ENCODE peak calls at places on chromosomes 1 and 21, in four cellular contexts. U is neuronal stem cell, H is H1, O is trophoblast cell. G is an unnamed sample.

GRCh38 chr1:37734629-37735591 is 30.0 kb downstream of the EPHA10 start:
- DNase-seq in U (peak), H (no peak), O (no peak), G (no peak)

GRCh38 chr1:26471498-26472329 is 526 bp upstream of the HMGN2 start:
- DNase-seq in U (peak), H (peak), O (peak), G (peak)

GRCh38 chr1:924619-925323 is 1.0 kb downstream of the SAMD11 start:
- DNase-seq in U (no peak), H (no peak), O (no peak), G (peak)

GRCh38 chr1:97277891-97278662 is 556.5 kb downstream of the PTBP2 start:
- DNase-seq in U (no peak), H (no peak), O (no peak), G (peak)

GRCh38 chr1:222557148-222557547 is 9.2 kb upstream of the HHIPL2 start:
- DNase-seq in U (no peak), H (no peak), O (no peak), G (no peak)

GRCh38 chr1:177984761-177985160 is 14.9 kb upstream of the SEC16B start:
- DNase-seq in U (no peak), H (no peak), O (no peak), G (no peak)

GRCh38 chr1:53554592-53555305 is 95.5 kb downstream of the DMRTB1 start:
- DNase-seq in U (no peak), H (no peak), O (no peak), G (no peak)

GRCh38 chr1:215277537-215277936 is 195.0 kb downstream of the KCNK2 start:
- DNase-seq in U (no peak), H (no peak), O (no peak), G (peak)

GRCh38 chr1:183040600-183040999 is 17.4 kb downstream of the LAMC1 start:
- DNase-seq in U (no peak), H (no peak), O (no peak), G (peak)

GRCh38 chr1:29121516-29121937 is 2.2 kb downstream of the TMEM200B start:
- DNase-seq in U (peak), H (no peak), O (no peak), G (peak)

GRCh38 chr1:78101514-78101913 is 55.7 kb downstream of the GIPC2 start:
- DNase-seq in U (no peak), H (no peak), O (peak), G (peak)

GRCh38 chr1:28789816-28790215 is 22.2 kb upstream of the OPRD1 start:
- DNase-seq in U (no peak), H (no peak), O (no peak), G (no peak)

GRCh38 chr1:245671966-245672767 is 517.4 kb downstream of the KIF26B start:
- DNase-seq in U (no peak), H (no peak), O (no peak), G (no peak)

GRCh38 chr1:181011301-181012202 is 11.1 kb downstream of the STX6 start:
- DNase-seq in U (no peak), H (no peak), O (no peak), G (peak)

GRCh38 chr1:24708938-24709337 is 36.3 kb upstream of the CLIC4 start:
- DNase-seq in U (no peak), H (no peak), O (no peak), G (no peak)

GRCh38 chr1:6483010-6483760 is 8.3 kb downstream of the PLEKHG5 start:
- DNase-seq in U (no peak), H (no peak), O (no peak), G (no peak)

GRCh38 chr1:167500283-167500860 is 18.0 kb downstream of the CD247 start:
- DNase-seq in U (no peak), H (no peak), O (no peak), G (no peak)

GRCh38 chr1:151798571-151798970 is 6.6 kb downstream of the LINGO4 start:
- DNase-seq in U (no peak), H (no peak), O (no peak), G (no peak)

GRCh38 chr1:197129698-197130097 is 16.8 kb downstream of the ASPM start:
- DNase-seq in U (no peak), H (no peak), O (no peak), G (no peak)

GRCh38 chr1:63873751-63874150 is 99.9 kb downstream of the ROR1 start:
- DNase-seq in U (no peak), H (no peak), O (no peak), G (peak)

GRCh38 chr1:2819831-2820730 is 18.6 kb upstream of the TTC34 start:
- DNase-seq in U (no peak), H (no peak), O (no peak), G (no peak)
- H2BK12ac ChIP-seq in U (no peak), H (no peak), O (no peak), G (no peak)

DNA sequence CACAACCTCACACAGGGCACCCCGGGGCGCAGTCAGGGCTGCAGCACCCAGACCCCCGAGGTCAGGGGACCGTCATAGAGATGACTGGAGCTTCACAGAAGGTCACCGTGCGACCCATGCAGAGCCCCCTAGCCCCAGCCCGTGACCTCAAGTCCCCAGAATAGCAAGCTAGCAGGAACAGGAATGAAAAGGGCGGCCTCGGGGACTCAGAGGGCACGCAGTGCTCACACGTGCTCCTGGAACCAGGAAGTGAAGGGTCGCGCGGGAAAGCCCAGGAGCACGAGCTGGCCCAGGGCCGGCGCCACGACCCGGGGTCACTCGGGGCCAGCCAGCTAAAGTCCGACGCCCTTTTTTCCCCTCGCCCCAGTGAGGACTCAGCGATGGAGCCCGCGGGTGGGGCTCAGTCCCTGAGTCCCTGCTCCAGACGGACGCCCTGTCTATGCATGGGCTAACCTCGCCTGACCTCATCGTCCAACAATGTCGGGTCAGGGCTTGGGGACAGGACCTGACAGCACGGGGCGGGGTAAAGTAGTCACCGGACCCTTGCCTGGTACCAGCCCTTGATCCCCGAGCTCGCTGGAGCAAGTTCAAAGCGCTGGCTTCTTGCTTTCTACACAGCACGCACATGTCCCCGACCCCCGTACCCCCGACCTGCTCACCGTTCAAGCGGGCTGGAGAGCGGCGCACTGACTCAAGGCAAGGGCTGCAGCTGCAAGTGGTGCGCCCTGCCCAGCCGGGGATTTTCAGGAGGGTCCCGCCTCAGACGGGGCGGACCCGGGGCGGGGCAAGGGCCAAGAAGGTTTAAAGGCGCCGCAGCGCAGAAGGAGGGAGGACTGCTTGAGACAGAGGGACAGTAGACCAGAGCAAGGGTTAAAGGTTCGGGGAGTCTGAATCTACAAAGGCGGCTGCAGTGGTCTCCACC is at the start of gene TAGLN2:
- DNase-seq in U (peak), H (no peak), O (peak), G (peak)
- H4K91ac ChIP-seq in U (no peak), H (peak), O (peak), G (peak)

GRCh38 chr1:216559359-216559758 is 136.1 kb upstream of the USH2A start:
- DNase-seq in U (no peak), H (no peak), O (no peak), G (no peak)

GRCh38 chr1:216555653-216556052 is 132.4 kb upstream of the USH2A start:
- DNase-seq in U (no peak), H (no peak), O (no peak), G (no peak)

GRCh38 chr1:216562383-216562782 is 139.1 kb upstream of the USH2A start:
- DNase-seq in U (no peak), H (no peak), O (no peak), G (no peak)

GRCh38 chr1:216563096-216563495 is 139.8 kb upstream of the USH2A start:
- DNase-seq in U (no peak), H (no peak), O (no peak), G (no peak)

DNA sequence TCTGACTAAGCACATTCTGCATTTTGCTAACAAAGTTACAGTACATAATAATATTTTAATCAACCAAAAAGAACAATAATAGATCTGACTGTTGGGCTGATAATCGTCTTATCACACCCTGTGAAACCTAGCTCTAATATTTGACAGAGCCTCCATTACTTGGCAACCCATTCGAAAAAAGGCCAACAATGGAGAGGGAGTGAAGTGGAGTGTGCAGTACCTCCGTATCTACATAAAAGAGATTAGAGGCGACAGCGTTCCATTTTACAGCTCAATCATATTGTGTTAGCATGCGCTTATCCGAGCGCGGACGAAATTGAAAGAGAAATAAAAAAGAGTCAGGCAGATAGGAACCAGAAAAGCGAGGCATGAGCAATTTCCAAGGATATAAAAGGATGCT is 137.3 kb upstream of the USH2A start:
- DNase-seq in U (no peak), H (no peak), O (no peak), G (no peak)
- H3K4me3 ChIP-seq in U (no peak), H (no peak), O (no peak), G (no peak)

DNA sequence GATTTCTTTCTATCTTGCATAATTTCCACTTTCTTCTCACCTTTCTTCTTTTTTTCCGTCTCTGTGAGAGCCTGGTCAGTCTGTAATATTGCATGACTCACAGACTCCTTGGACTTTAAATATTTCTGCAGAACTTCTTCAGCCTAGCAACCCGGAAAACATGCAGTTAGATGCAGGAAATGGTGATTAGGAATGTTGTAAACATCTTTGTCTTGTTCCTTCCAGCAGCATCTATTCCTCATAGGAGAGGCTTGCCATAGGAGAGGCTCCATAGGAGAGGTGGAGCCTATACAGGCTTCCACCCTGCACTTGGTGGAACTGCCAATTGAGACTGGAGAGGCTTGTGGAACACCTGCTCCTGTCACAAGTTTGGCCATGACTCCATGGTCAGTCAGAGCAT is 10.0 kb downstream of the GBP5 start:
- DNase-seq in U (no peak), H (no peak), O (peak), G (peak)
- H2BK12ac ChIP-seq in U (no peak), H (no peak), O (no peak), G (no peak)

DNA sequence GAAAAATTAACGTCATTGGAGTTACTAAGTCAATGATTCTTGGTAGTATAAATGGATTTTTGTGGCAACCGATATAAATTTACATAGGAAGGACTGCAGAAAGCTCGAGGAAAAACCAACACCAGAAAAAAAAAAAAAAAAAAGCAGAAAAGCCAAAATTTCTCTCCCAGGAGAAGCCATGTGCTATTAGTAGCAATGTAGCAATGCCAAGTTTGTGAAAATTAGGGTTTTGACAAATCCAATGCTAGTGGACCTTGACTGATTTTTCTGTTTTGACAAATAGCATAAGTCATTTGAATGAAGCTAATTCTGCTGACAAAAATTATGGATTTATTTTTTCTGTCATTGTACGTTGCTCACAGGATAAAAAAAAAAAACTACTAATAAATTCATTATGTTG is 1561.9 kb downstream of the MRPL39 start:
- DNase-seq in U (no peak), H (no peak), O (no peak), G (no peak)
- H4K91ac ChIP-seq in U (no peak), H (no peak), O (no peak), G (no peak)

GRCh38 chr1:184210822-184211221 is 159.3 kb downstream of the TSEN15 start:
- DNase-seq in U (no peak), H (no peak), O (no peak), G (no peak)

GRCh38 chr1:184212649-184213314 is 161.3 kb downstream of the TSEN15 start:
- DNase-seq in U (no peak), H (no peak), O (peak), G (peak)

GRCh38 chr1:184214128-184214527 is 162.6 kb downstream of the TSEN15 start:
- DNase-seq in U (no peak), H (no peak), O (no peak), G (no peak)

GRCh38 chr1:184210048-184210447 is 158.5 kb downstream of the TSEN15 start:
- DNase-seq in U (no peak), H (no peak), O (no peak), G (peak)

GRCh38 chr1:184208622-184209021 is 157.1 kb downstream of the TSEN15 start:
- DNase-seq in U (no peak), H (no peak), O (no peak), G (no peak)
- H3K4me3 ChIP-seq in U (no peak), H (no peak), O (no peak), G (no peak)

GRCh38 chr1:88773540-88774150 is 89.6 kb downstream of the PKN2 start:
- DNase-seq in U (no peak), H (no peak), O (peak), G (peak)
- H2BK12ac ChIP-seq in U (no peak), H (peak), O (no peak), G (no peak)

GRCh38 chr1:56901720-56902119 is 47.1 kb downstream of the C8A start:
- DNase-seq in U (no peak), H (no peak), O (no peak), G (peak)
- H4K91ac ChIP-seq in U (no peak), H (no peak), O (no peak), G (no peak)